ENCODE peak calls at places on chromosomes 3 and 15, in seven cellular contexts. N is sciatic nerve; D is naive thymus-derived CD4-positive, alpha-beta T cell; R is A549; O is activated T-cell treated with anti-CD3 and anti-CD28 coated beads, Interleukin-2, amount 50 U/mL, for 4 hours; H is central memory CD8-positive, alpha-beta T cell; T is naive thymus-derived CD8-positive, alpha-beta T cell. I is an unnamed sample.

GRCh38 chr3:212432-212831 is 15.9 kb downstream of the CHL1 start:
- ATAC-seq in N (no peak), D (no peak), R (no peak), O (no peak), H (no peak), T (no peak), I (no peak)

GRCh38 chr3:65019412-65020093 is 331.8 kb upstream of the ADAMTS9 start:
- ATAC-seq in N (peak), D (no peak), R (no peak), O (no peak), H (no peak), T (no peak), I (no peak)

GRCh38 chr3:168909260-168909659 is 754.3 kb downstream of the MECOM start:
- ATAC-seq in N (no peak), D (no peak), R (no peak), O (no peak), H (no peak), T (no peak), I (no peak)

GRCh38 chr3:100546020-100546744 is 53.8 kb downstream of the TMEM45A start:
- ATAC-seq in N (no peak), D (no peak), R (no peak), O (no peak), H (no peak), T (no peak), I (no peak)

GRCh38 chr15:64869501-64869900 is 27.8 kb downstream of the PLEKHO2 start:
- ATAC-seq in N (no peak), D (no peak), R (no peak), O (no peak), H (no peak), T (no peak), I (no peak)

GRCh38 chr3:141410408-141410807 is 42.1 kb downstream of the ZBTB38 start:
- ATAC-seq in N (peak), D (no peak), R (peak), O (no peak), H (no peak), T (no peak), I (no peak)

GRCh38 chr3:134427400-134428111 is 53.3 kb upstream of the AMOTL2 start:
- ATAC-seq in N (peak), D (no peak), R (peak), O (no peak), H (no peak), T (no peak), I (peak)

GRCh38 chr3:193498195-193498594 is 56.5 kb downstream of the ATP13A4 start:
- ATAC-seq in N (no peak), D (no peak), R (no peak), O (no peak), H (no peak), T (no peak), I (no peak)

GRCh38 chr15:85456798-85457197 is 76.4 kb downstream of the AKAP13 start:
- ATAC-seq in N (no peak), D (no peak), R (no peak), O (peak), H (no peak), T (no peak), I (no peak)

GRCh38 chr3:60064210-60065178 is 1014.7 kb upstream of the CFAP20DC start:
- ATAC-seq in N (no peak), D (peak), R (no peak), O (peak), H (peak), T (peak), I (no peak)

GRCh38 chr15:35448294-35448693 is 97.7 kb downstream of the DPH6 start:
- ATAC-seq in N (no peak), D (no peak), R (no peak), O (no peak), H (no peak), T (no peak), I (no peak)

GRCh38 chr3:157755254-157755653 is 252.0 kb upstream of the VEPH1 start:
- ATAC-seq in N (no peak), D (no peak), R (no peak), O (no peak), H (no peak), T (no peak), I (no peak)

GRCh38 chr3:56911363-56911762 is 109.6 kb upstream of the ARHGEF3 start:
- ATAC-seq in N (no peak), D (no peak), R (no peak), O (no peak), H (no peak), T (no peak), I (no peak)

GRCh38 chr15:57156210-57156887 is 220.0 kb upstream of the CGNL1 start:
- ATAC-seq in N (peak), D (no peak), R (no peak), O (no peak), H (no peak), T (no peak), I (peak)

GRCh38 chr15:66835558-66835878 is 133.5 kb downstream of the SMAD6 start:
- ATAC-seq in N (peak), D (peak), R (no peak), O (no peak), H (no peak), T (no peak), I (no peak)

GRCh38 chr15:57503911-57504598 is 87.6 kb upstream of the MYZAP start:
- ATAC-seq in N (peak), D (no peak), R (no peak), O (no peak), H (no peak), T (no peak), I (no peak)

GRCh38 chr3:5218815-5219214 is 31.3 kb downstream of the EDEM1 start:
- ATAC-seq in N (no peak), D (no peak), R (no peak), O (no peak), H (no peak), T (no peak), I (no peak)

GRCh38 chr15:42035362-42035761 is 14.5 kb upstream of the PLA2G4E start:
- ATAC-seq in N (no peak), D (peak), R (peak), O (no peak), H (no peak), T (no peak), I (no peak)

GRCh38 chr3:26921054-26921453 is 298.5 kb downstream of the LRRC3B start:
- ATAC-seq in N (no peak), D (no peak), R (no peak), O (no peak), H (no peak), T (no peak), I (no peak)

GRCh38 chr15:82663186-82663600 is 16.0 kb upstream of the CPEB1 start:
- ATAC-seq in N (peak), D (peak), R (no peak), O (peak), H (no peak), T (no peak), I (no peak)

GRCh38 chr15:72344602-72345001 is 24.6 kb upstream of the CELF6 start:
- ATAC-seq in N (no peak), D (no peak), R (no peak), O (no peak), H (no peak), T (no peak), I (no peak)

GRCh38 chr3:15942462-15942861 is 144.7 kb upstream of the ANKRD28 start:
- ATAC-seq in N (no peak), D (no peak), R (no peak), O (no peak), H (no peak), T (no peak), I (no peak)

GRCh38 chr3:15324335-15324734 is 8.1 kb downstream of the SH3BP5 start:
- ATAC-seq in N (peak), D (no peak), R (no peak), O (no peak), H (no peak), T (no peak), I (no peak)

GRCh38 chr15:101528108-101528916 is 38.8 kb upstream of the PCSK6 start:
- ATAC-seq in N (peak), D (no peak), R (peak), O (no peak), H (no peak), T (no peak), I (peak)

GRCh38 chr3:72657666-72658065 is 190.6 kb downstream of the SHQ1 start:
- ATAC-seq in N (no peak), D (peak), R (no peak), O (peak), H (peak), T (peak), I (no peak)

GRCh38 chr3:151191095-151191494 is 11.9 kb downstream of the GPR171 start:
- ATAC-seq in N (no peak), D (no peak), R (no peak), O (no peak), H (no peak), T (no peak), I (no peak)

GRCh38 chr3:32198011-32198410 is 40.5 kb upstream of the CMTM8 start:
- ATAC-seq in N (no peak), D (no peak), R (no peak), O (no peak), H (no peak), T (no peak), I (no peak)

GRCh38 chr15:68652141-68652540 is 73.3 kb downstream of the CORO2B start:
- ATAC-seq in N (no peak), D (no peak), R (no peak), O (no peak), H (no peak), T (no peak), I (no peak)

GRCh38 chr3:74529145-74529544 is 85.3 kb downstream of the CNTN3 start:
- ATAC-seq in N (no peak), D (no peak), R (no peak), O (no peak), H (no peak), T (no peak), I (no peak)

I was measured in gastroesophageal sphincter.